ENCODE peak calls at places on chromosomes 1 and 21, in ten cellular contexts. R is choroid plexus epithelial cell; X is NCI-H1417; C is C1 segment of cervical spinal cord; Q is RWPE1; M is stimulated activated CD8-positive, alpha-beta memory T cell treated with anti-CD3 and anti-CD28 coated beads, Interleukin-12 subunit alpha, Interleukin-12 subunit beta, amount 100 ng/mL, for 1 hour; I is midbrain; E is GM06990; Y is ecto neural progenitor cell; F is ovary. P is an unnamed sample.

GRCh38 chr1:41919764-41920397 is 1.2 kb upstream of the HIVEP3 start:
- DNase-seq in X (peak), R (no peak), Y (peak), E (peak), F (no peak), I (peak), C (no peak), Q (no peak), M (peak), P (no peak)

GRCh38 chr1:65079941-65080340 is 68.1 kb upstream of the AK4 start:
- DNase-seq in F (no peak), X (no peak), R (peak), Q (no peak), C (no peak), M (no peak), I (no peak), Y (no peak), E (no peak), P (no peak)

GRCh38 chr21:19501115-19501514 is 1097.5 kb upstream of the TMPRSS15 start:
- DNase-seq in Q (no peak), C (no peak), X (no peak), F (no peak), R (no peak), I (no peak), M (no peak), Y (no peak), E (no peak), P (no peak)

GRCh38 chr1:61050541-61051454 is 31.6 kb upstream of the NFIA start:
- DNase-seq in X (no peak), M (no peak), F (peak), E (no peak), C (peak), Y (peak), R (peak), I (no peak), Q (peak), P (peak)

GRCh38 chr1:67601539-67601938 is 83.5 kb upstream of the GADD45A start:
- DNase-seq in C (no peak), X (no peak), M (no peak), Q (no peak), E (no peak), Y (no peak), F (no peak), R (no peak), I (no peak), P (no peak)

GRCh38 chr1:227335587-227336020 is 17.3 kb upstream of the CDC42BPA start:
- DNase-seq in Y (no peak), E (no peak), I (no peak), F (no peak), R (no peak), C (no peak), Q (no peak), M (no peak), X (no peak), P (no peak)

GRCh38 chr1:218473527-218473926 is 128.4 kb downstream of the TGFB2 start:
- DNase-seq in E (peak), Q (no peak), C (no peak), I (no peak), Y (no peak), X (no peak), F (no peak), M (no peak), R (peak), P (no peak)

GRCh38 chr1:232627645-232628334 is 2.1 kb downstream of the SIPA1L2 start:
- DNase-seq in X (peak), C (no peak), M (no peak), E (peak), R (peak), F (no peak), Y (no peak), Q (peak), I (peak), P (peak)

GRCh38 chr1:226634611-226635246 is 86.2 kb downstream of the STUM start:
- DNase-seq in Y (no peak), R (no peak), X (no peak), E (no peak), Q (no peak), M (no peak), I (no peak), C (no peak), F (peak), P (no peak)

GRCh38 chr1:229024528-229025119 is 246.3 kb upstream of the RAB4A start:
- DNase-seq in C (no peak), Y (no peak), F (no peak), R (peak), I (no peak), X (no peak), Q (peak), E (no peak), M (no peak), P (peak)

GRCh38 chr21:36989699-36990507 is 16.6 kb upstream of the RIPPLY3 start:
- DNase-seq in X (peak), E (peak), Q (peak), M (peak), R (peak), F (peak), I (peak), Y (peak), C (peak), P (peak)

GRCh38 chr1:224922404-224923164 is 6.9 kb upstream of the DNAH14 start:
- DNase-seq in I (peak), Y (peak), C (no peak), R (peak), F (no peak), X (no peak), E (peak), Q (peak), M (no peak), P (peak)

GRCh38 chr1:115215703-115216521 is 122.1 kb downstream of the NGF start:
- DNase-seq in Q (no peak), I (no peak), Y (no peak), C (no peak), R (no peak), F (no peak), X (no peak), E (no peak), M (no peak), P (no peak)

GRCh38 chr1:205658943-205659581 is 21.2 kb downstream of the SLC45A3 start:
- DNase-seq in E (peak), C (peak), R (peak), Q (peak), X (peak), I (peak), F (peak), Y (peak), M (peak), P (peak)

GRCh38 chr1:21339402-21340229 is 49.4 kb upstream of the ECE1 start:
- DNase-seq in Q (no peak), C (no peak), R (no peak), M (no peak), E (no peak), F (no peak), I (no peak), X (no peak), Y (no peak), P (no peak)

GRCh38 chr1:10916311-10916710 is 96.1 kb upstream of the TARDBP start:
- DNase-seq in Y (no peak), C (no peak), M (no peak), E (no peak), R (no peak), I (no peak), X (no peak), F (no peak), Q (no peak), P (no peak)

GRCh38 chr1:145785481-145785880 is 38.4 kb downstream of the RNF115 start:
- DNase-seq in M (no peak), X (no peak), Y (no peak), E (no peak), F (no peak), I (no peak), Q (no peak), R (peak), C (no peak), P (peak)

GRCh38 chr1:241250465-241250864 is 106.5 kb downstream of the RGS7 start:
- DNase-seq in X (peak), F (no peak), I (no peak), E (no peak), Y (no peak), Q (peak), R (no peak), C (no peak), M (no peak), P (no peak)

GRCh38 chr1:31084782-31085569 is 19.5 kb upstream of the PUM1 start:
- DNase-seq in Q (no peak), E (no peak), C (no peak), I (no peak), F (no peak), Y (no peak), M (no peak), X (no peak), R (no peak), P (no peak)

GRCh38 chr1:31872658-31873636 is 57.1 kb upstream of the SPOCD1 start:
- DNase-seq in I (no peak), Q (no peak), E (no peak), X (no peak), F (no peak), C (no peak), M (no peak), R (no peak), Y (no peak), P (no peak)

GRCh38 chr1:30638086-30638485 is 85.3 kb downstream of the MATN1 start:
- DNase-seq in R (no peak), F (no peak), Y (no peak), Q (no peak), M (no peak), X (no peak), E (no peak), C (no peak), I (no peak), P (no peak)

GRCh38 chr1:5514519-5515183 is 477.6 kb downstream of the NPHP4 start:
- DNase-seq in I (peak), F (peak), R (peak), C (peak), E (peak), Y (peak), M (peak), X (peak), Q (peak), P (peak)

GRCh38 chr1:48022306-48022705 is 25.1 kb upstream of the TRABD2B start:
- DNase-seq in F (no peak), Q (no peak), R (no peak), I (no peak), C (no peak), E (no peak), X (no peak), Y (peak), M (no peak), P (no peak)

GRCh38 chr1:53107570-53108322 is 34.7 kb downstream of the SLC1A7 start:
- DNase-seq in C (no peak), M (no peak), R (peak), X (no peak), F (no peak), E (no peak), I (no peak), Q (no peak), Y (no peak), P (no peak)

GRCh38 chr1:92567211-92567868 is 80.6 kb upstream of the GFI1 start:
- DNase-seq in R (peak), E (no peak), I (no peak), C (no peak), Q (peak), X (no peak), F (no peak), Y (no peak), M (no peak), P (no peak)

GRCh38 chr1:54255026-54255425 is 55.1 kb downstream of the MRPL37 start:
- DNase-seq in X (no peak), M (no peak), C (no peak), R (no peak), F (no peak), Y (no peak), I (no peak), Q (peak), E (no peak), P (no peak)

GRCh38 chr1:1857096-1857703 is 33.7 kb downstream of the GNB1 start:
- DNase-seq in M (no peak), E (no peak), F (no peak), Y (no peak), R (no peak), C (peak), I (no peak), X (no peak), Q (no peak), P (no peak)

GRCh38 chr21:46038341-46038829 is 56.8 kb downstream of the COL6A1 start:
- DNase-seq in X (no peak), I (no peak), Y (no peak), Q (no peak), E (no peak), F (no peak), C (no peak), M (no peak), R (no peak), P (no peak)

GRCh38 chr1:59506952-59507351 is 210.1 kb downstream of the FGGY start:
- DNase-seq in I (no peak), X (no peak), Q (no peak), E (peak), R (peak), C (no peak), Y (no peak), M (no peak), F (peak), P (no peak)

GRCh38 chr1:190478193-190479007 is 736 bp upstream of the BRINP3 start:
- DNase-seq in X (no peak), R (peak), F (peak), Y (peak), M (no peak), C (peak), I (peak), Q (peak), E (no peak), P (no peak)

GRCh38 chr1:185853739-185854138 is 119.5 kb downstream of the HMCN1 start:
- DNase-seq in I (no peak), X (no peak), F (no peak), C (no peak), Q (peak), M (no peak), R (peak), E (no peak), Y (no peak), P (no peak)

GRCh38 chr1:211630236-211631081 is 45.0 kb downstream of the NEK2 start:
- DNase-seq in R (peak), E (no peak), C (no peak), M (no peak), F (peak), Q (no peak), I (no peak), X (no peak), Y (no peak), P (no peak)

GRCh38 chr1:92909321-92909720 is 51.9 kb downstream of the DIPK1A start:
- DNase-seq in R (peak), Y (no peak), M (no peak), C (no peak), E (no peak), I (no peak), F (no peak), Q (peak), X (no peak), P (no peak)